ENCODE peak calls at places on chromosomes 12 and 14, in six cellular contexts. One of them, this sample, is unnamed.
A peak's percentile ranks its signal among the peaks of the same experiment; 100 is the strongest.

GRCh38 chr14:31763041-31763440 is 201.8 kb downstream of the NUBPL start:
- DNase-seq in PC-3: no peak
- DNase-seq in GM23248: no peak
- DNase-seq in HCT116: no peak
- DNase-seq in IMR-90: no peak
- DNase-seq in mammary epithelial cell: no peak
- DNase-seq in this sample: no peak

GRCh38 chr12:56020437-56021189 is at the start of gene IKZF4:
- DNase-seq in PC-3: no peak
- DNase-seq in GM23248: no peak
- DNase-seq in HCT116: no peak
- DNase-seq in IMR-90: peak; percentile 48
- DNase-seq in mammary epithelial cell: no peak
- DNase-seq in this sample: peak; percentile 80

GRCh38 chr12:32273712-32274111 is 125.6 kb upstream of the FGD4 start:
- DNase-seq in PC-3: no peak
- DNase-seq in GM23248: no peak
- DNase-seq in HCT116: no peak
- DNase-seq in IMR-90: no peak
- DNase-seq in mammary epithelial cell: no peak
- DNase-seq in this sample: peak; percentile 78

GRCh38 chr14:28630100-28630499 is 136.5 kb upstream of the FOXG1 start:
- DNase-seq in PC-3: no peak
- DNase-seq in GM23248: no peak
- DNase-seq in HCT116: no peak
- DNase-seq in IMR-90: no peak
- DNase-seq in mammary epithelial cell: no peak
- DNase-seq in this sample: no peak

GRCh38 chr12:77152623-77153193 is 87.3 kb upstream of the E2F7 start:
- DNase-seq in PC-3: peak; percentile 63
- DNase-seq in GM23248: peak; percentile 77
- DNase-seq in HCT116: peak; percentile 22
- DNase-seq in IMR-90: peak; percentile 56
- DNase-seq in mammary epithelial cell: peak; percentile 19
- DNase-seq in this sample: peak; percentile 63

GRCh38 chr14:35715079-35715478 is 94.0 kb downstream of the RALGAPA1 start:
- DNase-seq in PC-3: no peak
- DNase-seq in GM23248: no peak
- DNase-seq in HCT116: no peak
- DNase-seq in IMR-90: no peak
- DNase-seq in mammary epithelial cell: no peak
- DNase-seq in this sample: no peak

GRCh38 chr12:5898874-5899273 is 46.2 kb downstream of the ANO2 start:
- DNase-seq in PC-3: peak; percentile 16
- DNase-seq in GM23248: no peak
- DNase-seq in HCT116: no peak
- DNase-seq in IMR-90: no peak
- DNase-seq in mammary epithelial cell: no peak
- DNase-seq in this sample: no peak

GRCh38 chr12:93048646-93049045 is 119.6 kb upstream of the EEA1 start:
- DNase-seq in PC-3: no peak
- DNase-seq in GM23248: no peak
- DNase-seq in HCT116: no peak
- DNase-seq in IMR-90: no peak
- DNase-seq in mammary epithelial cell: no peak
- DNase-seq in this sample: no peak

GRCh38 chr12:6264402-6265037 is 46.0 kb upstream of the PLEKHG6 start:
- DNase-seq in PC-3: no peak
- DNase-seq in GM23248: no peak
- DNase-seq in HCT116: no peak
- DNase-seq in IMR-90: no peak
- DNase-seq in mammary epithelial cell: no peak
- DNase-seq in this sample: no peak

GRCh38 chr12:109612975-109613502 is 39.4 kb downstream of the MVK start:
- DNase-seq in PC-3: peak; percentile 63
- DNase-seq in GM23248: peak; percentile 45
- DNase-seq in HCT116: no peak
- DNase-seq in IMR-90: peak; percentile 6
- DNase-seq in mammary epithelial cell: peak; percentile 29
- DNase-seq in this sample: no peak

GRCh38 chr14:59997496-59997895 is 77.6 kb downstream of the LRRC9 start:
- DNase-seq in PC-3: peak; percentile 35
- DNase-seq in GM23248: no peak
- DNase-seq in HCT116: no peak
- DNase-seq in IMR-90: no peak
- DNase-seq in mammary epithelial cell: no peak
- DNase-seq in this sample: no peak

GRCh38 chr14:64209428-64210165 is 84.6 kb downstream of the ESR2 start:
- DNase-seq in PC-3: no peak
- DNase-seq in GM23248: peak; percentile 38
- DNase-seq in HCT116: no peak
- DNase-seq in IMR-90: peak; percentile 71
- DNase-seq in mammary epithelial cell: no peak
- DNase-seq in this sample: no peak

GRCh38 chr12:103560604-103561101 is 26.4 kb upstream of the STAB2 start:
- DNase-seq in PC-3: peak; percentile 99
- DNase-seq in GM23248: peak; percentile 99
- DNase-seq in HCT116: peak; percentile 91
- DNase-seq in IMR-90: peak; percentile 98
- DNase-seq in mammary epithelial cell: peak; percentile 100
- DNase-seq in this sample: no peak

GRCh38 chr12:84607170-84607569 is 305.4 kb downstream of the SLC6A15 start:
- DNase-seq in PC-3: no peak
- DNase-seq in GM23248: no peak
- DNase-seq in HCT116: no peak
- DNase-seq in IMR-90: no peak
- DNase-seq in mammary epithelial cell: no peak
- DNase-seq in this sample: no peak

GRCh38 chr14:103488960-103489359 is 33.7 kb downstream of the CKB start:
- DNase-seq in PC-3: no peak
- DNase-seq in GM23248: peak; percentile 45
- DNase-seq in HCT116: no peak
- DNase-seq in IMR-90: peak; percentile 82
- DNase-seq in mammary epithelial cell: no peak
- DNase-seq in this sample: no peak

GRCh38 chr14:31752867-31753661 is 191.9 kb downstream of the NUBPL start:
- DNase-seq in PC-3: no peak
- DNase-seq in GM23248: no peak
- DNase-seq in HCT116: no peak
- DNase-seq in IMR-90: no peak
- DNase-seq in mammary epithelial cell: no peak
- DNase-seq in this sample: no peak

GRCh38 chr14:100221419-100222218 is 17.3 kb upstream of the YY1 start:
- DNase-seq in PC-3: peak; percentile 55
- DNase-seq in GM23248: peak; percentile 82
- DNase-seq in HCT116: no peak
- DNase-seq in IMR-90: peak; percentile 62
- DNase-seq in mammary epithelial cell: peak; percentile 61
- DNase-seq in this sample: peak; percentile 91

GRCh38 chr12:47091009-47091408 is 11.2 kb upstream of the AMIGO2 start:
- DNase-seq in PC-3: no peak
- DNase-seq in GM23248: no peak
- DNase-seq in HCT116: no peak
- DNase-seq in IMR-90: no peak
- DNase-seq in mammary epithelial cell: no peak
- DNase-seq in this sample: no peak

GRCh38 chr12:59708059-59708458 is 112.2 kb downstream of the SLC16A7 start:
- DNase-seq in PC-3: peak; percentile 79
- DNase-seq in GM23248: peak; percentile 75
- DNase-seq in HCT116: peak; percentile 1
- DNase-seq in IMR-90: peak; percentile 77
- DNase-seq in mammary epithelial cell: peak; percentile 67
- DNase-seq in this sample: no peak

GRCh38 chr14:52020866-52021717 is 31.7 kb downstream of the RTRAF start:
- DNase-seq in PC-3: no peak
- DNase-seq in GM23248: no peak
- DNase-seq in HCT116: no peak
- DNase-seq in IMR-90: no peak
- DNase-seq in mammary epithelial cell: no peak
- DNase-seq in this sample: peak; percentile 53

GRCh38 chr14:52021971-52022600 is 32.7 kb downstream of the RTRAF start:
- DNase-seq in PC-3: no peak
- DNase-seq in GM23248: no peak
- DNase-seq in HCT116: no peak
- DNase-seq in IMR-90: peak; percentile 44
- DNase-seq in mammary epithelial cell: peak; percentile 31
- DNase-seq in this sample: no peak

GRCh38 chr14:52020315-52020714 is 31.0 kb downstream of the RTRAF start:
- DNase-seq in PC-3: no peak
- DNase-seq in GM23248: no peak
- DNase-seq in HCT116: no peak
- DNase-seq in IMR-90: no peak
- DNase-seq in mammary epithelial cell: no peak
- DNase-seq in this sample: no peak

GRCh38 chr14:52018252-52018651 is 28.9 kb downstream of the RTRAF start:
- DNase-seq in PC-3: no peak
- DNase-seq in GM23248: no peak
- DNase-seq in HCT116: no peak
- DNase-seq in IMR-90: no peak
- DNase-seq in mammary epithelial cell: no peak
- DNase-seq in this sample: no peak

DNA sequence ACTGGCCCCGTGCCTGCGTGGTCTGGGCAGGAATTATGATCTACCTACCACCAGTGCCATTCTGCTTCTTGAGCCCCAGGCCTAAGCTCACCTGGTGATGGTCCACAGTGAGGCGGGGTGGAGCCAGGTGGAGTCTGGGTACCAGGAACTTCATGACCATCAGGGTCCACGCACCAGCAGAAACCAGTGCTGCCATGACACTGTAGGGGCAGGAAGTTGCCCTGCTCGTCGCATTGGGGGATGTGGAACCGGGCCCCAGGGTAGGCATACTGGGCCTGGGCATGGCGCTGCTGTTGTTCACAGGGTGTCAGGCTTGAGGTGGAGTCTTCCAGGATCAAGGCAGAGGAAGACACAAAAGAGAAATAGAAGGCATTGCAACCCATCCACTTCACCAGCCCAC is 29.6 kb downstream of the RTRAF start:
- DNase-seq in PC-3: no peak
- DNase-seq in GM23248: no peak
- DNase-seq in HCT116: no peak
- DNase-seq in IMR-90: no peak
- DNase-seq in mammary epithelial cell: no peak
- DNase-seq in this sample: no peak
- H3K4me1 ChIP-seq in PC-3: peaks cover 6% of the 10 kb centered on the region
- H3K4me1 ChIP-seq in GM23248: peaks cover 11% of the 10 kb centered on the region
- H3K4me1 ChIP-seq in HCT116: no peaks in the 10 kb centered on the region
- H3K4me1 ChIP-seq in IMR-90: peaks cover 14% of the 10 kb centered on the region
- H3K4me1 ChIP-seq in mammary epithelial cell: no peaks in the 10 kb centered on the region
- H3K4me1 ChIP-seq in this sample: peaks cover 33% of the 10 kb centered on the region

DNA sequence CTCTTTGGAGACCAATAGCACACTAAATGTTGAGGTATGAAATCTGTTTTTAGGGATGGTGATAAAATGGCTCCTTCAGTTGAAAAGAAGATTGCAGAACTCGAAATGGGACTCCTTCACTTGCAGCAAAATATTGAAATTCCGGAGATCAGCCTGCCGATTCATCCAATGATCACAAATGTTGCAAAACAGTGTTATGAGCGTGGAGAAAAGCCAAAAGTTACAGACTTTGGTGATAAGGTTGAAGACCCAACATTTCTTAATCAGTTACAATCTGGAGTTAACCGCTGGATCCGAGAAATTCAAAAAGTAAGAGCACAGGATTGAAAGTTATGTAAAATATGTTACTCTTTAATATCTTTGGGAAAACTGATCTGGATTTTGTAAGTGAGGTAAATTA is 15.3 kb downstream of the DYNC1H1 start:
- DNase-seq in PC-3: peak; percentile 6
- DNase-seq in GM23248: no peak
- DNase-seq in HCT116: no peak
- DNase-seq in IMR-90: no peak
- DNase-seq in mammary epithelial cell: no peak
- DNase-seq in this sample: no peak
- H3K9ac ChIP-seq in PC-3: peak overlapping the region; percentile 31
- H3K9ac ChIP-seq in GM23248: no peak overlapping the region
- H3K9ac ChIP-seq in HCT116: no peak overlapping the region
- H3K9ac ChIP-seq in IMR-90: no peak overlapping the region
- H3K9ac ChIP-seq in mammary epithelial cell: no peak overlapping the region
- H3K9ac ChIP-seq in this sample: no peak overlapping the region

GRCh38 chr12:116150001-116150400 is 127.5 kb downstream of the MED13L start:
- DNase-seq in PC-3: no peak
- DNase-seq in GM23248: peak; percentile 16
- DNase-seq in HCT116: no peak
- DNase-seq in IMR-90: no peak
- DNase-seq in mammary epithelial cell: no peak
- DNase-seq in this sample: no peak

GRCh38 chr12:116150452-116150851 is 127.0 kb downstream of the MED13L start:
- DNase-seq in PC-3: no peak
- DNase-seq in GM23248: no peak
- DNase-seq in HCT116: no peak
- DNase-seq in IMR-90: no peak
- DNase-seq in mammary epithelial cell: no peak
- DNase-seq in this sample: no peak

GRCh38 chr12:116145451-116145850 is 132.0 kb downstream of the MED13L start:
- DNase-seq in PC-3: no peak
- DNase-seq in GM23248: no peak
- DNase-seq in HCT116: no peak
- DNase-seq in IMR-90: no peak
- DNase-seq in mammary epithelial cell: no peak
- DNase-seq in this sample: no peak

GRCh38 chr12:116146386-116146785 is 131.1 kb downstream of the MED13L start:
- DNase-seq in PC-3: no peak
- DNase-seq in GM23248: no peak
- DNase-seq in HCT116: no peak
- DNase-seq in IMR-90: no peak
- DNase-seq in mammary epithelial cell: no peak
- DNase-seq in this sample: no peak

DNA sequence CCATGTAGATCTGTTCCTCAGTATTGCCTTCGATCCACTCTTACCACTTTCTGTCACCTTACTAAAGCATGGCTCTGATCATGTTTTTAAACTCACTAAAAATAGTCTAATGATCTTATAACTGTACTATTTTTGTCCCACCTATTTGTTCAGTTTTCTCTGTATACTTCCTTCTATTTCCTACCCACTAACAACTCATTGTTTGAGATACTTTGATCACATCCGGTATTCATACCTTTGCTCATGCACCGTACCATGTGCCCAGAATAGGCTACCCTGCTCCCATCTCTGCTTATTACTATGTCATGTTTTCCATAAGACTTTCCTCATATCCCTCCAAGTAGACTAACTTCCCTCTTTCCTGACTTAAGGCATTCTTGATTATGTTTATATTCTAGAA is 128.6 kb downstream of the MED13L start:
- DNase-seq in PC-3: peak; percentile 52
- DNase-seq in GM23248: no peak
- DNase-seq in HCT116: no peak
- DNase-seq in IMR-90: no peak
- DNase-seq in mammary epithelial cell: no peak
- DNase-seq in this sample: no peak
- H3K4me1 ChIP-seq in PC-3: peaks cover 36% of the 10 kb centered on the region
- H3K4me1 ChIP-seq in GM23248: peaks cover 41% of the 10 kb centered on the region
- H3K4me1 ChIP-seq in HCT116: peaks cover 42% of the 10 kb centered on the region
- H3K4me1 ChIP-seq in IMR-90: peaks cover 15% of the 10 kb centered on the region
- H3K4me1 ChIP-seq in mammary epithelial cell: peaks cover 11% of the 10 kb centered on the region
- H3K4me1 ChIP-seq in this sample: peaks cover 38% of the 10 kb centered on the region

DNA sequence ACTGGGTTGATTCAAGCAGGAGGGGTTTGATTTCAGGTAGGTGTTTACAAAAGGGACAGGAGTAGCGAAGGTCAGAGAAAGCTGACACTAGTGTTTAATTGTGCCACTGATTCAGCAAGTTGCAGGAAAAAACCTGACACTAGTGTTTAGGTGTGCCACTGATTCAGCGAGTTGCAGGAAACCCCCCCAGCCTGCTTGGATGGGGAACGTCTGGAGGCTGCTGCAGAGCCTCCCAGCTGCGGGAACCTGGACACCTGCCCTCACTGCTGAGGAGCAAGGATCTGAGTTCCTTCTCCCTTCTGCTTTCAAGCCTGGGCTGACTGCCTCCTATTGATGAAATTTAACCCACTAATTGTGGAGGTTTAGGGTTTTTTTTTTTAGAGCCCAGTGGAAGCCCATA is 84.2 kb downstream of the AVPR1A start:
- DNase-seq in PC-3: peak; percentile 7
- DNase-seq in GM23248: no peak
- DNase-seq in HCT116: no peak
- DNase-seq in IMR-90: no peak
- DNase-seq in mammary epithelial cell: no peak
- DNase-seq in this sample: peak; percentile 31
- H3K9ac ChIP-seq in PC-3: no peak overlapping the region
- H3K9ac ChIP-seq in GM23248: no peak overlapping the region
- H3K9ac ChIP-seq in HCT116: no peak overlapping the region
- H3K9ac ChIP-seq in IMR-90: no peak overlapping the region
- H3K9ac ChIP-seq in mammary epithelial cell: no peak overlapping the region
- H3K9ac ChIP-seq in this sample: no peak overlapping the region

This sample was measured in neural progenitor cell.